ENCODE peak calls at places on chromosomes 1 and 21, in six cellular contexts. Z is adrenal gland, D is left lung, Y is upper lobe of right lung, T is PC-3, S is thoracic aorta. F is an unnamed sample.
A peak's percentile ranks its signal among the peaks of the same experiment; 100 is the strongest.

GRCh38 chr1:154485106-154485505 is 16.9 kb upstream of the TDRD10 start:
- DNase-seq in Z (peak; percentile 81), D (no peak), Y (no peak), T (no peak), S (no peak), F (no peak)

GRCh38 chr1:154567386-154568164 is at the start of gene CHRNB2:
- DNase-seq in Z (peak; percentile 76), D (peak; percentile 94), Y (peak; percentile 84), T (peak; percentile 69), S (no peak), F (peak; percentile 98)

GRCh38 chr1:94329276-94329675 is 88.9 kb upstream of the ABCD3 start:
- DNase-seq in Z (no peak), D (no peak), Y (no peak), T (no peak), S (no peak), F (no peak)

GRCh38 chr1:30484668-30485067 is 238.7 kb downstream of the MATN1 start:
- DNase-seq in Z (no peak), D (no peak), Y (peak; percentile 31), T (no peak), S (no peak), F (no peak)

GRCh38 chr1:228487336-228488106 is at the start of gene RNF187:
- DNase-seq in Z (peak; percentile 94), D (peak; percentile 98), Y (peak; percentile 96), T (peak; percentile 27), S (peak; percentile 38), F (no peak)

GRCh38 chr1:113515498-113515897 is 125.2 kb downstream of the MAGI3 start:
- DNase-seq in Z (no peak), D (no peak), Y (no peak), T (peak; percentile 80), S (no peak), F (no peak)

GRCh38 chr21:45630066-45630694 is 13.3 kb upstream of the PCBP3 start:
- DNase-seq in Z (no peak), D (no peak), Y (no peak), T (no peak), S (no peak), F (no peak)

GRCh38 chr1:243708210-243708609 is 141.8 kb downstream of the AKT3 start:
- DNase-seq in Z (no peak), D (no peak), Y (no peak), T (peak; percentile 50), S (no peak), F (no peak)

GRCh38 chr1:41416552-41417334 is 55.5 kb downstream of the FOXO6 start:
- DNase-seq in Z (peak; percentile 85), D (peak; percentile 87), Y (peak; percentile 80), T (peak; percentile 78), S (no peak), F (peak; percentile 79)

GRCh38 chr1:205240118-205240517 is 12.4 kb downstream of the TMCC2 start:
- DNase-seq in Z (no peak), D (no peak), Y (peak; percentile 64), T (no peak), S (no peak), F (peak; percentile 98)

GRCh38 chr1:59025898-59026426 is 242.1 kb upstream of the JUN start:
- DNase-seq in Z (peak; percentile 11), D (no peak), Y (no peak), T (no peak), S (no peak), F (no peak)

GRCh38 chr1:168469690-168470089 is 74.1 kb downstream of the XCL2 start:
- DNase-seq in Z (peak; percentile 95), D (no peak), Y (no peak), T (peak; percentile 40), S (peak; percentile 46), F (peak; percentile 59)

GRCh38 chr1:59514061-59514909 is 217.4 kb downstream of the FGGY start:
- DNase-seq in Z (no peak), D (no peak), Y (no peak), T (no peak), S (no peak), F (no peak)

GRCh38 chr1:224182057-224182865 is 779 bp upstream of the DEGS1 start:
- DNase-seq in Z (no peak), D (no peak), Y (no peak), T (peak; percentile 26), S (no peak), F (peak; percentile 15)

GRCh38 chr1:202957733-202958543 is at the start of gene ADIPOR1:
- DNase-seq in Z (peak; percentile 95), D (peak; percentile 98), Y (peak; percentile 97), T (peak; percentile 95), S (peak; percentile 71), F (peak; percentile 99)

GRCh38 chr1:31811605-31812004 is 4.2 kb downstream of the SPOCD1 start:
- DNase-seq in Z (peak; percentile 66), D (no peak), Y (no peak), T (no peak), S (no peak), F (no peak)

GRCh38 chr1:188584119-188584518 is 1755.4 kb downstream of the PLA2G4A start:
- DNase-seq in Z (no peak), D (no peak), Y (no peak), T (no peak), S (no peak), F (no peak)

GRCh38 chr1:235852887-235853286 is 13.8 kb downstream of the LYST start:
- DNase-seq in Z (no peak), D (no peak), Y (no peak), T (no peak), S (no peak), F (no peak)

GRCh38 chr1:151165281-151165737 is 393 bp downstream of the LYSMD1 start:
- DNase-seq in Z (peak; percentile 80), D (no peak), Y (peak; percentile 75), T (peak; percentile 21), S (no peak), F (peak; percentile 98)

GRCh38 chr1:206001476-206001888 is 1.7 kb downstream of the RAB7B start:
- DNase-seq in Z (peak; percentile 64), D (peak; percentile 71), Y (peak; percentile 72), T (peak; percentile 92), S (peak; percentile 41), F (peak; percentile 18)

DNA sequence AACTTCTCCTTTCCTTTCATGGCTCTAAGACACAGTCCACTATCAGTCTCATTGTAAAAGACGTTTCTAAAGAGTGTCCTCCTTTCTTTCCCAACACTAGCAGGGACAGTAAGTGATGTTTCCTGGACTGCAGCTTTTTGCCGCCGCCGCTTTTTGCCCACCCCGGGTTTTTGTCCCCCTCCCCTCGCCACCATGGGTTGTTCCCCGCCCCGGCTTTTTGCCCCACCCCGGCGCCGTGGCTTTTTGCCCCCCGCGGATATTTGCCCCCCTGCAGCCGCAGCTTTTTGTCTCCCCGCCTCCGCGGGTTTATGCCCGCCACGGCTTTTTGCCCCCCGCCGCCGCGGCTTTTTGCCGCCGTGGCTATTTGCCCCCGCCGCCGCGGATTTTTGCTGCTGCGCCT is 95.2 kb downstream of the TPTE start:
- DNase-seq in Z (no peak), D (peak; percentile 80), Y (peak; percentile 64), T (no peak), S (no peak), F (no peak)
- H3K9me3 ChIP-seq in Z (peaks cover 7% of the 10 kb centered on the region), D (no peaks in the 10 kb centered on the region), Y (peaks cover 8% of the 10 kb centered on the region), T (peaks cover 22% of the 10 kb centered on the region), S (peaks cover 13% of the 10 kb centered on the region), F (no peaks in the 10 kb centered on the region)

DNA sequence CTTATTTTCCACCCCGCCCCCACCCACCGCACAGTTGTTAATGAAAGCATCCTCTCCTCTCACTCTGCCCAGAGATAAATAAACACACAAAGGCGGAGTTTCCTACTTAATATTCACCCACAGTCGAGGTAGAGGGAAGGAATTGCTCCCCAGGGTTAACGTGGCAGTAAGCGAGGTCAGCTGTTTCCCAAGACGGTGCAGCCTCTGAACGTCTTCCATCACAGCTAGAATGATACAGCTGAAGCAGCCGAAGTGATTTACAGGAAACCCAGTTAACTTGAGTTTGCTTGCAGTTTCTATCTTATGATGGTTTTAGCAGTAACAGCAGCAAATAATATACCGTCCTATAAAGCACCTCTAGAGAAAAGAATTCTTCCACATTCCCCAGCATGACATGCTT is 283.9 kb downstream of the PBX1 start:
- DNase-seq in Z (no peak), D (no peak), Y (no peak), T (no peak), S (no peak), F (no peak)
- H3K9me3 ChIP-seq in Z (no peaks in the 10 kb centered on the region), D (no peaks in the 10 kb centered on the region), Y (no peaks in the 10 kb centered on the region), T (no peaks in the 10 kb centered on the region), S (no peaks in the 10 kb centered on the region), F (no peaks in the 10 kb centered on the region)

GRCh38 chr1:3001471-3002348 is 19.6 kb upstream of the ACTRT2 start:
- DNase-seq in Z (no peak), D (peak; percentile 55), Y (no peak), T (no peak), S (no peak), F (no peak)

GRCh38 chr1:3000214-3000613 is 21.1 kb upstream of the ACTRT2 start:
- DNase-seq in Z (no peak), D (no peak), Y (peak; percentile 52), T (no peak), S (no peak), F (no peak)

GRCh38 chr1:2999571-2999970 is 21.7 kb upstream of the ACTRT2 start:
- DNase-seq in Z (no peak), D (peak; percentile 49), Y (no peak), T (no peak), S (no peak), F (no peak)

GRCh38 chr1:3002349-3003038 is 18.8 kb upstream of the ACTRT2 start:
- DNase-seq in Z (no peak), D (peak; percentile 46), Y (no peak), T (no peak), S (no peak), F (no peak)

GRCh38 chr1:3000671-3001470 is 20.4 kb upstream of the ACTRT2 start:
- DNase-seq in Z (no peak), D (peak; percentile 68), Y (peak; percentile 63), T (no peak), S (no peak), F (no peak)
- H3K9me3 ChIP-seq in Z (no peaks in the 10 kb centered on the region), D (no peaks in the 10 kb centered on the region), Y (peaks cover 7% of the 10 kb centered on the region), T (peaks cover under 1% of the 10 kb centered on the region), S (no peaks in the 10 kb centered on the region), F (peaks cover 3% of the 10 kb centered on the region)

DNA sequence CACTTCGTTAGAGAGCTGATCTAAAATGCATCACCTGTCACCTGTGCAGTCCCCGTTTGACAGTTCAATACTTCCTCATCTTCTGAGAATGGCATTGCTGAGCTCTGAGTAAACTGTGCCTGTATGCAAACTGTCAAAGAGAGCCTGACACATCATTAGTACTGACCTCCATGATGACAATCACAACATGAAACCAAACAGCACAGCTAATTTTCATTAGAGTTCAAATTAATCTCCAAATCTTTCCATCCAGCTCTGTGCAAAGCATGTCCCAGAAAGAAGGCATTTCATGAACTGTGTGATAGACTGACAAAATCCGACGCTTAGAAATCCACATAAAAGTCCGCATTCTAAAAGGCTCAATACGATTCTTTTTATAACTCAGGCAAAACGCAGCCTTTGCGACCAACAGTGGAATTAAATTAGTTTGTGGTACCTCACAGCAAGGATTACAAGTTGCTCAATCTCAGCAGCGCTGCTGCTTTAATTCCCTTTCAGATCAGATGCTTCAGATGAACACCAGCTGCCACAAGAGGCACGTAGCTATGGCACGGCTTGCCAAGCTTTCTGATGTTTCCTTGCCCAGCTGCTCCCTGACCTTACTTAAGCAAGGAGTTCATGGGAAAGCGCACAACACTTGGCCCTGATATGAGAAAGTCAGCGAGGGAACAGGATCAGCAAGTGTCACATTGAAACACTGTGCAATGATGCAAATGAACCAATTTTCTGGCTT is 765.5 kb upstream of the PRMT6 start:
- DNase-seq in Z (peak; percentile 55), D (no peak), Y (no peak), T (no peak), S (no peak), F (peak; percentile 20)
- H3K9me3 ChIP-seq in Z (no peaks in the 10 kb centered on the region), D (no peaks in the 10 kb centered on the region), Y (no peaks in the 10 kb centered on the region), T (no peaks in the 10 kb centered on the region), S (no peaks in the 10 kb centered on the region), F (no peaks in the 10 kb centered on the region)